ENCODE peak calls at places on chromosomes 2 and 18, in eight cellular contexts. E, V, I, Z, X, F, U and H are unnamed samples.

GRCh38 chr2:191983591-191983990 is 136.7 kb upstream of the CAVIN2 start:
- DNase-seq in I (no peak), F (no peak), E (no peak), U (no peak), V (no peak), Z (no peak), X (no peak), H (no peak)

GRCh38 chr2:52404046-52404445 is 1363.6 kb upstream of the CHAC2 start:
- DNase-seq in I (no peak), U (no peak), X (no peak), F (no peak), V (no peak), E (no peak), Z (no peak), H (no peak)

GRCh38 chr18:24910217-24910616 is 441.7 kb downstream of the ZNF521 start:
- DNase-seq in F (no peak), Z (no peak), U (no peak), E (no peak), I (no peak), V (no peak), X (no peak), H (no peak)

GRCh38 chr2:239561448-239562001 is 160.7 kb upstream of the HDAC4 start:
- DNase-seq in Z (no peak), X (no peak), I (peak), V (peak), F (peak), E (no peak), U (peak), H (no peak)

GRCh38 chr18:8450013-8450412 is 159.2 kb upstream of the RAB12 start:
- DNase-seq in X (no peak), E (no peak), Z (peak), I (no peak), U (no peak), F (no peak), V (no peak), H (no peak)

GRCh38 chr2:163264376-163264775 is 425.8 kb upstream of the KCNH7 start:
- DNase-seq in I (no peak), F (no peak), V (no peak), U (no peak), Z (no peak), X (no peak), E (no peak), H (no peak)

GRCh38 chr2:71498261-71498701 is 44.9 kb downstream of the DYSF start:
- DNase-seq in V (no peak), U (no peak), X (no peak), E (no peak), F (no peak), I (no peak), Z (no peak), H (no peak)

GRCh38 chr18:75129717-75130477 is 79.0 kb downstream of the PTGR3 start:
- DNase-seq in Z (no peak), F (peak), I (no peak), X (no peak), E (no peak), V (no peak), U (no peak), H (no peak)

GRCh38 chr2:5442736-5443135 is 249.4 kb upstream of the SOX11 start:
- DNase-seq in F (no peak), Z (no peak), V (no peak), U (no peak), E (no peak), I (no peak), X (no peak), H (no peak)

GRCh38 chr2:216553093-216553478 is 54.4 kb downstream of the RPL37A start:
- DNase-seq in F (no peak), X (no peak), Z (no peak), U (no peak), I (no peak), E (no peak), V (no peak), H (no peak)

GRCh38 chr2:12731701-12732280 is 15.1 kb downstream of the TRIB2 start:
- DNase-seq in U (no peak), V (no peak), I (no peak), E (no peak), X (no peak), Z (no peak), F (no peak), H (no peak)

GRCh38 chr2:43796206-43796605 is 22.4 kb downstream of the DYNC2LI1 start:
- DNase-seq in E (no peak), U (no peak), X (no peak), F (no peak), Z (no peak), V (no peak), I (no peak), H (no peak)

GRCh38 chr2:163736433-163737168 is 793 bp upstream of the FIGN start:
- DNase-seq in Z (peak), V (no peak), X (no peak), F (peak), E (peak), U (peak), I (no peak), H (no peak)

GRCh38 chr2:86552889-86553288 is 10.4 kb downstream of the CHMP3 start:
- DNase-seq in X (no peak), F (no peak), V (no peak), E (no peak), U (no peak), I (no peak), Z (no peak), H (no peak)

GRCh38 chr2:235287369-235287722 is 206.5 kb upstream of the AGAP1 start:
- DNase-seq in F (no peak), U (no peak), X (no peak), E (no peak), Z (peak), V (no peak), I (no peak), H (no peak)

GRCh38 chr2:181891258-181891965 is at the start of gene ITPRID2:
- DNase-seq in U (peak), X (peak), I (peak), V (peak), F (no peak), Z (peak), E (peak), H (peak)

GRCh38 chr2:137888845-137889244 is 75.4 kb upstream of the HNMT start:
- DNase-seq in F (no peak), Z (no peak), X (peak), V (no peak), I (no peak), E (no peak), U (no peak), H (peak)

GRCh38 chr2:3314626-3315025 is 63.0 kb downstream of the EIPR1 start:
- DNase-seq in F (peak), V (no peak), U (no peak), X (no peak), E (no peak), I (no peak), Z (no peak), H (no peak)

GRCh38 chr2:45283764-45284620 is 274.7 kb upstream of the SIX2 start:
- DNase-seq in F (no peak), E (no peak), U (no peak), X (no peak), V (no peak), Z (no peak), I (no peak), H (no peak)

GRCh38 chr2:29420999-29421856 is 306.0 kb downstream of the CLIP4 start:
- DNase-seq in U (no peak), E (no peak), F (no peak), X (no peak), V (peak), Z (no peak), I (no peak), H (no peak)

GRCh38 chr2:27134781-27135470 is 490 bp upstream of the PREB start:
- DNase-seq in E (no peak), X (no peak), Z (no peak), F (no peak), V (no peak), U (no peak), I (no peak), H (no peak)

GRCh38 chr2:53452400-53452799 is 315.2 kb upstream of the CHAC2 start:
- DNase-seq in I (no peak), U (no peak), X (no peak), E (no peak), F (no peak), Z (no peak), V (no peak), H (no peak)

GRCh38 chr2:118710481-118710880 is 137.0 kb downstream of the EN1 start:
- DNase-seq in Z (no peak), I (no peak), E (no peak), F (no peak), X (no peak), V (no peak), U (no peak), H (no peak)

GRCh38 chr2:227748079-227748478 is 2.4 kb downstream of the SCYGR8 start:
- DNase-seq in I (no peak), X (no peak), F (peak), Z (no peak), E (no peak), V (no peak), U (peak), H (no peak)

GRCh38 chr2:40372278-40372580 is 79.7 kb downstream of the SLC8A1 start:
- DNase-seq in F (no peak), X (no peak), Z (no peak), V (no peak), E (no peak), I (no peak), U (no peak), H (no peak)

GRCh38 chr2:48230834-48231233 is 299.1 kb upstream of the STON1 start:
- DNase-seq in F (no peak), U (no peak), I (no peak), V (no peak), X (no peak), Z (no peak), E (no peak), H (no peak)

GRCh38 chr2:208031608-208032019 is 6.3 kb upstream of the PLEKHM3 start:
- DNase-seq in X (peak), I (no peak), Z (no peak), F (no peak), E (no peak), U (no peak), V (no peak), H (peak)

GRCh38 chr2:159290289-159290907 is 3.9 kb upstream of the WDSUB1 start:
- DNase-seq in F (peak), X (peak), U (no peak), V (peak), E (no peak), I (no peak), Z (no peak), H (peak)

GRCh38 chr2:71347517-71347916 is 15.9 kb downstream of the ZNF638 start:
- DNase-seq in F (no peak), I (no peak), U (no peak), V (no peak), Z (no peak), E (no peak), X (no peak), H (no peak)

GRCh38 chr2:15733867-15734765 is 142.4 kb downstream of the DDX1 start:
- DNase-seq in I (no peak), F (no peak), V (no peak), X (no peak), E (no peak), Z (no peak), U (peak), H (no peak)

GRCh38 chr2:26770986-26771586 is 7.0 kb downstream of the SLC35F6 start:
- DNase-seq in V (peak), X (peak), U (peak), Z (peak), F (no peak), I (peak), E (no peak), H (no peak)

GRCh38 chr2:98026927-98027522 is 31.3 kb upstream of the TMEM131 start:
- DNase-seq in U (no peak), I (no peak), X (no peak), F (no peak), E (peak), V (no peak), Z (no peak), H (peak)

GRCh38 chr2:235000426-235001236 is 48.8 kb downstream of the SH3BP4 start:
- DNase-seq in F (no peak), I (peak), V (no peak), E (no peak), X (no peak), Z (no peak), U (no peak), H (no peak)

GRCh38 chr2:38184964-38185603 is 109.1 kb upstream of the CYP1B1 start:
- DNase-seq in U (no peak), I (no peak), X (no peak), Z (no peak), F (no peak), V (no peak), E (peak), H (no peak)

GRCh38 chr2:234620018-234620417 is 123.1 kb upstream of the ARL4C start:
- DNase-seq in X (no peak), E (no peak), I (no peak), U (no peak), Z (no peak), F (no peak), V (no peak), H (no peak)

GRCh38 chr2:132837764-132838163 is 167.8 kb upstream of the LYPD1 start:
- DNase-seq in V (no peak), I (no peak), U (no peak), F (no peak), Z (no peak), X (no peak), E (no peak), H (no peak)

GRCh38 chr2:45895477-45895876 is 244.0 kb downstream of the PRKCE start:
- DNase-seq in E (no peak), V (no peak), I (no peak), F (no peak), X (no peak), U (peak), Z (no peak), H (no peak)

GRCh38 chr2:171365232-171365631 is 68.6 kb downstream of the METTL8 start:
- DNase-seq in I (no peak), F (no peak), V (no peak), Z (no peak), X (no peak), E (no peak), U (no peak), H (no peak)

GRCh38 chr2:17918789-17919188 is 40.3 kb downstream of the KCNS3 start:
- DNase-seq in I (no peak), F (no peak), E (no peak), Z (no peak), V (no peak), U (no peak), X (no peak), H (no peak)
- TF ChIP-seq CTCF in I (no peak), F (no peak), E (no peak), Z (no peak), V (peak), U (no peak), X (no peak), H (no peak)

DNA sequence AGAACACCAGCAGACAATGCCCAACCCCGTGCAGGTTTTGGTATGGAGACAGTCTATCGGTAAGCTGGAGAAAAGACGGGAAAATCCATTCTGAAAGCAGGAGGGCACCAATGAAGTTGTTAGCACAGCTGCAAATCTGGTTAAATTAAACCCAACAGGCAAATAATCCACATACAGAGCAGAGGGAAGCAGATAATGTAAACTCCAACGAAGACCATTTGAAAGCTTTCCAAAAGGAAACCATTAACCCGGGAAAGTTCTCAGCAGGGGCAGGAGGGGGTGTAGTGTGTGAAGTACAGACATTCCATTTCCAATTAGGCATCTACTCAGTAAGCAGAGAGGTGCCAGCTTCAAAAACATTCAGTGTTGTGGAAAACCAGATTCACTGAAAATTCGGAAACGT is 10.3 kb downstream of the EDAR start:
- DNase-seq in X (no peak), I (no peak), V (no peak), Z (no peak), U (no peak), E (no peak), F (no peak), H (no peak)
- TF ChIP-seq CTCF in X (no peak), I (no peak), V (no peak), Z (no peak), U (no peak), E (no peak), F (no peak), H (no peak)

GRCh38 chr2:173090973-173091660 is 15.5 kb downstream of the MAP3K20 start:
- DNase-seq in I (peak), U (no peak), F (no peak), E (no peak), Z (peak), V (peak), X (no peak), H (no peak)
- TF ChIP-seq CTCF in I (peak), U (no peak), F (no peak), E (no peak), Z (no peak), V (no peak), X (no peak), H (no peak)

DNA sequence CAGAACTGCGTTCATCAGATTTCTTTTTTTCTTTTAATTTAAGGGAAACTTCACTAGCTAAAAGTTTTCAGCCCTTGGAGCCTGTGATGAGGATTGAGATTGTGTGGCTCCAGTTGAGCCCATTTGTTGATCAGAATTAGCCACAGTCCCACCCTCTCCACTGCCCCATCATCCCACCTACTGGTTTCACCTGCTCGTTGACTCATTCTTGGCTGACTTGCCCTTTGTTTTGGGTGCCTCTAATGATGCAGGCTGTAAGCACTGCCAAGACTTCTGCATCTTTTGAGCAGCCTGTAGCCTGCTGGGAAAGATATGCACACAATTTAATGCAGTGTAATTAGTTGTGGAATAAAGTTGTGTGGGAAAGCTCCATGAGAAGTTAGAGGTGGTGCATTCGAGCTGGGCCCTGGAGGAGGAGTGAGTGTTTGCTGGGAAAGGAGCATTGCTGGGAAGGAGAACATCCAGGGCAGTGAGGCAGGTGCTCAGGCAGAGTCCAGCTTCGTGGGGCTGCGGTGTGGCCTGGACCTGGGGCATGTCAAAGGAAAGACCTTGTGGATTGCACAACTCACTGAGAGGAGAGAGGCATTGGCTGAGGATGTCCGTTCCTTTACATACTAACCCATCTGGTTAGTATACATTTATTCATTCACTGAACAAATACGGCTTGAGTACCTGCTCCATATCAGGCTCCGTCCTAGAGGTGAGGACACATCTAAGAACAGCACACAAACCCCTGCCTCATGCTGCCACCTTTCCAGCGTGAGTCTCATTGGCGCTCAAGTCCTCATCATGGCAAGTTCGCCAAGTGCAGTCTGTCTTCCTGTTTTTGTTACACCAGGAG is 18.2 kb downstream of the ASPRV1 start:
- DNase-seq in Z (no peak), E (no peak), U (no peak), V (no peak), F (no peak), I (no peak), X (peak), H (no peak)
- TF ChIP-seq CTCF in Z (no peak), E (no peak), U (no peak), V (no peak), F (no peak), I (no peak), X (no peak), H (no peak)

GRCh38 chr2:96253006-96253405 is 12.8 kb downstream of the TMEM127 start:
- DNase-seq in Z (no peak), E (no peak), U (no peak), F (no peak), V (no peak), I (no peak), X (no peak), H (no peak)
- TF ChIP-seq CTCF in Z (no peak), E (no peak), U (no peak), F (no peak), V (no peak), I (no peak), X (no peak), H (no peak)

GRCh38 chr2:124810132-124810531 is 785.0 kb downstream of the CNTNAP5 start:
- DNase-seq in V (no peak), Z (peak), I (no peak), U (no peak), F (no peak), X (no peak), E (no peak), H (no peak)
- TF ChIP-seq CTCF in V (no peak), Z (no peak), I (no peak), U (no peak), F (no peak), X (no peak), E (no peak), H (no peak)